ENCODE peak calls at places on chromosomes 12 and 14, in seven cellular contexts. One of them, this sample, is unnamed.

GRCh38 chr14:89486505-89486904 is 69.5 kb upstream of the FOXN3 start:
- DNase-seq in fibroblast of lung: no peak
- DNase-seq in left lung: no peak
- DNase-seq in left ventricle myocardium inferior: no peak
- DNase-seq in colonic mucosa: no peak
- DNase-seq in psoas muscle: no peak
- DNase-seq in endothelial cell of umbilical vein: no peak
- DNase-seq in this sample: no peak

GRCh38 chr12:22084852-22085251 is 38.8 kb downstream of the CMAS start:
- DNase-seq in colonic mucosa: no peak
- DNase-seq in left ventricle myocardium inferior: no peak
- DNase-seq in psoas muscle: no peak
- DNase-seq in fibroblast of lung: no peak
- DNase-seq in endothelial cell of umbilical vein: no peak
- DNase-seq in left lung: no peak
- DNase-seq in this sample: no peak

GRCh38 chr12:121590476-121591143 is 9.8 kb upstream of the KDM2B start:
- DNase-seq in left lung: no peak
- DNase-seq in colonic mucosa: no peak
- DNase-seq in endothelial cell of umbilical vein: no peak
- DNase-seq in left ventricle myocardium inferior: no peak
- DNase-seq in fibroblast of lung: peak; percentile 64
- DNase-seq in psoas muscle: peak; percentile 20
- DNase-seq in this sample: no peak

GRCh38 chr12:69897744-69898143 is 72.7 kb downstream of the MYRFL start:
- DNase-seq in colonic mucosa: no peak
- DNase-seq in left ventricle myocardium inferior: peak; percentile 58
- DNase-seq in fibroblast of lung: peak; percentile 96
- DNase-seq in left lung: no peak
- DNase-seq in endothelial cell of umbilical vein: peak; percentile 48
- DNase-seq in psoas muscle: peak; percentile 27
- DNase-seq in this sample: peak; percentile 83

GRCh38 chr14:76779221-76780057 is 18.2 kb downstream of the VASH1 start:
- DNase-seq in fibroblast of lung: no peak
- DNase-seq in colonic mucosa: no peak
- DNase-seq in left ventricle myocardium inferior: no peak
- DNase-seq in endothelial cell of umbilical vein: no peak
- DNase-seq in psoas muscle: no peak
- DNase-seq in left lung: peak; percentile 24
- DNase-seq in this sample: no peak

GRCh38 chr12:790608-791007 is 38.2 kb downstream of the WNK1 start:
- DNase-seq in left lung: no peak
- DNase-seq in endothelial cell of umbilical vein: no peak
- DNase-seq in fibroblast of lung: no peak
- DNase-seq in psoas muscle: no peak
- DNase-seq in colonic mucosa: no peak
- DNase-seq in left ventricle myocardium inferior: no peak
- DNase-seq in this sample: no peak

GRCh38 chr14:68143341-68143807 is 323.8 kb downstream of the RAD51B start:
- DNase-seq in colonic mucosa: peak; percentile 79
- DNase-seq in endothelial cell of umbilical vein: peak; percentile 48
- DNase-seq in left ventricle myocardium inferior: peak; percentile 80
- DNase-seq in left lung: peak; percentile 60
- DNase-seq in fibroblast of lung: peak; percentile 92
- DNase-seq in psoas muscle: peak; percentile 81
- DNase-seq in this sample: no peak

GRCh38 chr14:43356984-43357545 is 1150.0 kb downstream of the FSCB start:
- DNase-seq in left lung: no peak
- DNase-seq in fibroblast of lung: no peak
- DNase-seq in endothelial cell of umbilical vein: no peak
- DNase-seq in psoas muscle: no peak
- DNase-seq in left ventricle myocardium inferior: no peak
- DNase-seq in colonic mucosa: no peak
- DNase-seq in this sample: no peak

GRCh38 chr14:99535448-99535847 is 54.2 kb downstream of the CCNK start:
- DNase-seq in left lung: no peak
- DNase-seq in colonic mucosa: no peak
- DNase-seq in left ventricle myocardium inferior: no peak
- DNase-seq in psoas muscle: no peak
- DNase-seq in fibroblast of lung: no peak
- DNase-seq in endothelial cell of umbilical vein: no peak
- DNase-seq in this sample: no peak

GRCh38 chr14:54845616-54846015 is 57.0 kb downstream of the GCH1 start:
- DNase-seq in fibroblast of lung: peak; percentile 5
- DNase-seq in psoas muscle: no peak
- DNase-seq in left ventricle myocardium inferior: no peak
- DNase-seq in colonic mucosa: no peak
- DNase-seq in endothelial cell of umbilical vein: no peak
- DNase-seq in left lung: no peak
- DNase-seq in this sample: no peak

GRCh38 chr12:79690156-79690605 is 583 bp downstream of the PAWR start:
- DNase-seq in fibroblast of lung: no peak
- DNase-seq in left lung: peak; percentile 36
- DNase-seq in psoas muscle: no peak
- DNase-seq in left ventricle myocardium inferior: no peak
- DNase-seq in colonic mucosa: no peak
- DNase-seq in endothelial cell of umbilical vein: no peak
- DNase-seq in this sample: peak; percentile 24

GRCh38 chr14:21860172-21860571 is 186.6 kb upstream of the OR4E1 start:
- DNase-seq in colonic mucosa: no peak
- DNase-seq in left lung: no peak
- DNase-seq in endothelial cell of umbilical vein: peak; percentile 58
- DNase-seq in psoas muscle: no peak
- DNase-seq in fibroblast of lung: peak; percentile 5
- DNase-seq in left ventricle myocardium inferior: no peak
- DNase-seq in this sample: peak; percentile 55

GRCh38 chr14:63677891-63678379 is 36.3 kb upstream of the WDR89 start:
- DNase-seq in psoas muscle: no peak
- DNase-seq in left lung: no peak
- DNase-seq in endothelial cell of umbilical vein: peak; percentile 94
- DNase-seq in fibroblast of lung: no peak
- DNase-seq in left ventricle myocardium inferior: no peak
- DNase-seq in colonic mucosa: no peak
- DNase-seq in this sample: peak; percentile 24

DNA sequence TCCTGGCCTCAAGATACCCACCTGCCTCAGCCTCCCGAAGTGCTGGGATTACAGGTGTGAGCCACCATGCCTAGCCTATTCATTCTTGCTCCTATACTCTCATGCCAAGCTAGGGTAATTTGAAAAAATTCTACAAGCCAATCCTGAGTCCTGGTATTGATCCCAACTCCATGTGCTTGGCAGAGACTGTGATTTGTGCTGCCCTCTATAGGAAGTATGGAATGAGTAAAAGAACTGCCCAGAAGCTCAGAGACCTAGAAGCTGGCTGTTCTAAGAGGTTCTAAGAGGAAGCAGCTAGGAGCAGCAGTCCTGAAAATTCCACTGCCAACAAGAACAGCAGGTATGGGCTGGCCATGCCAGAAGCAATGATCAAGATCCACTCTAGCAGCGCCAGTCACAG is 402.5 kb downstream of the PCNX1 start:
- DNase-seq in psoas muscle: no peak
- DNase-seq in endothelial cell of umbilical vein: no peak
- DNase-seq in colonic mucosa: no peak
- DNase-seq in left lung: no peak
- DNase-seq in fibroblast of lung: no peak
- DNase-seq in left ventricle myocardium inferior: no peak
- DNase-seq in this sample: no peak
- TF ChIP-seq CTCF in psoas muscle: no peak
- TF ChIP-seq CTCF in endothelial cell of umbilical vein: no peak
- TF ChIP-seq CTCF in colonic mucosa: no peak
- TF ChIP-seq CTCF in left lung: no peak
- TF ChIP-seq CTCF in fibroblast of lung: no peak
- TF ChIP-seq CTCF in left ventricle myocardium inferior: no peak
- TF ChIP-seq CTCF in this sample: peak; percentile 29

GRCh38 chr12:24079083-24079482 is 129.6 kb upstream of the SOX5 start:
- DNase-seq in left ventricle myocardium inferior: no peak
- DNase-seq in endothelial cell of umbilical vein: no peak
- DNase-seq in colonic mucosa: no peak
- DNase-seq in fibroblast of lung: no peak
- DNase-seq in left lung: no peak
- DNase-seq in psoas muscle: no peak
- DNase-seq in this sample: no peak
- H3K27ac ChIP-seq in left ventricle myocardium inferior: no peak overlapping the region
- H3K27ac ChIP-seq in endothelial cell of umbilical vein: no peak overlapping the region
- H3K27ac ChIP-seq in colonic mucosa: no peak overlapping the region
- H3K27ac ChIP-seq in fibroblast of lung: no peak overlapping the region
- H3K27ac ChIP-seq in left lung: no peak overlapping the region
- H3K27ac ChIP-seq in psoas muscle: no peak overlapping the region
- H3K27ac ChIP-seq in this sample: no peak overlapping the region

GRCh38 chr12:104413330-104413729 is 43.4 kb upstream of the CHST11 start:
- DNase-seq in left lung: no peak
- DNase-seq in colonic mucosa: no peak
- DNase-seq in fibroblast of lung: no peak
- DNase-seq in endothelial cell of umbilical vein: no peak
- DNase-seq in psoas muscle: no peak
- DNase-seq in left ventricle myocardium inferior: no peak
- DNase-seq in this sample: no peak

GRCh38 chr12:104414581-104415305 is 42.0 kb upstream of the CHST11 start:
- DNase-seq in endothelial cell of umbilical vein: no peak
- DNase-seq in fibroblast of lung: no peak
- DNase-seq in left ventricle myocardium inferior: no peak
- DNase-seq in psoas muscle: no peak
- DNase-seq in left lung: no peak
- DNase-seq in colonic mucosa: no peak
- DNase-seq in this sample: no peak

GRCh38 chr12:104411826-104412626 is 44.7 kb upstream of the CHST11 start:
- DNase-seq in fibroblast of lung: no peak
- DNase-seq in psoas muscle: no peak
- DNase-seq in colonic mucosa: no peak
- DNase-seq in left ventricle myocardium inferior: no peak
- DNase-seq in left lung: no peak
- DNase-seq in endothelial cell of umbilical vein: no peak
- DNase-seq in this sample: peak; percentile 35

GRCh38 chr12:104410786-104411185 is 46.0 kb upstream of the CHST11 start:
- DNase-seq in left lung: no peak
- DNase-seq in colonic mucosa: no peak
- DNase-seq in fibroblast of lung: no peak
- DNase-seq in left ventricle myocardium inferior: no peak
- DNase-seq in endothelial cell of umbilical vein: no peak
- DNase-seq in psoas muscle: no peak
- DNase-seq in this sample: no peak

DNA sequence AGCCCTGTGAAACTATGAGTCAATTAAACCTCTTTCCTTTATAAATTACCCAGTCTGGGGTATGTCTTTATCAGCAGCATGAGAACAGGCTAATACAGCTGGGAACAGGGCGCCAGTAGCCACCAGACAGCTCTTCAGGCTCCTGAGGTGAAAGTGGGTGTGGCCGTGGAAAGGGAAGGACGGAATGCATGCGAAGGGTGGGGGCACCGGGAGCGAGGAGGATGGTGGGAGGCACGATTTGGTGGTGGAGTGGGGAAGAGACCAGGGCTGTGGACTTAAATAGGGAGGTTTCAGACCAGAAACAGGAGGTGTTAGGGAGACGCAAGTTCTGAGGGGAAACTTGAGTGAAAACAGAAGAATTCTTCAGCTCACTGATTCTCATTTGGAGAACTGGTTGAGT is 44.1 kb upstream of the CHST11 start:
- DNase-seq in fibroblast of lung: no peak
- DNase-seq in left lung: no peak
- DNase-seq in colonic mucosa: no peak
- DNase-seq in left ventricle myocardium inferior: no peak
- DNase-seq in psoas muscle: no peak
- DNase-seq in endothelial cell of umbilical vein: no peak
- DNase-seq in this sample: no peak
- H3K36me3 ChIP-seq in fibroblast of lung: no peaks in the 10 kb centered on the region
- H3K36me3 ChIP-seq in left lung: no peaks in the 10 kb centered on the region
- H3K36me3 ChIP-seq in colonic mucosa: no peaks in the 10 kb centered on the region
- H3K36me3 ChIP-seq in left ventricle myocardium inferior: no peaks in the 10 kb centered on the region
- H3K36me3 ChIP-seq in psoas muscle: no peaks in the 10 kb centered on the region
- H3K36me3 ChIP-seq in endothelial cell of umbilical vein: no peaks in the 10 kb centered on the region
- H3K36me3 ChIP-seq in this sample: no peaks in the 10 kb centered on the region

GRCh38 chr12:127445583-127445982 is 821.4 kb upstream of the TMEM132C start:
- DNase-seq in left lung: no peak
- DNase-seq in colonic mucosa: no peak
- DNase-seq in psoas muscle: no peak
- DNase-seq in left ventricle myocardium inferior: no peak
- DNase-seq in fibroblast of lung: no peak
- DNase-seq in endothelial cell of umbilical vein: no peak
- DNase-seq in this sample: no peak

GRCh38 chr12:127455347-127456265 is 811.4 kb upstream of the TMEM132C start:
- DNase-seq in left ventricle myocardium inferior: no peak
- DNase-seq in colonic mucosa: no peak
- DNase-seq in left lung: no peak
- DNase-seq in psoas muscle: no peak
- DNase-seq in endothelial cell of umbilical vein: no peak
- DNase-seq in fibroblast of lung: no peak
- DNase-seq in this sample: no peak

DNA sequence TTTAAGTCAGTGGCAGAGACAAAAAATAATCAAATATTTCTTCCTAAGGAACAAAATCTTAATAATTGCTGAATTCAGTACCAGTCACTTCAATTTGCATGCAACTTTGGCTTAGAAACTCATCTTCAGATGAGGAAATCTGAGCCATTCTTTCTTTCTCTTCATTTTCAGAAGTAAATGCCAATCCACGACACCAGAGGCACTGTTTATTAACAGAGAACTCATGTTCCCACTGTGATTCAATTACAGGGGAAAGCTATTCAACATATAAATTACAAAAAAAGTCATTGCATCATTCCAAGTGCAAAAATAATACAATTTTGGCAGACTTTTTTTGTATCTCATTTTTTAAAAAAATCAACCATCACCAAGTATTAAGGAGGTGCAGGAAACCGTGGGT is 816.1 kb upstream of the TMEM132C start:
- DNase-seq in fibroblast of lung: peak; percentile 3
- DNase-seq in left lung: no peak
- DNase-seq in endothelial cell of umbilical vein: no peak
- DNase-seq in colonic mucosa: no peak
- DNase-seq in psoas muscle: no peak
- DNase-seq in left ventricle myocardium inferior: no peak
- DNase-seq in this sample: no peak
- TF ChIP-seq CTCF in fibroblast of lung: no peak
- TF ChIP-seq CTCF in left lung: no peak
- TF ChIP-seq CTCF in endothelial cell of umbilical vein: no peak
- TF ChIP-seq CTCF in colonic mucosa: no peak
- TF ChIP-seq CTCF in psoas muscle: no peak
- TF ChIP-seq CTCF in left ventricle myocardium inferior: no peak
- TF ChIP-seq CTCF in this sample: no peak

GRCh38 chr12:51224625-51225024 is 6.8 kb upstream of the POU6F1 start:
- DNase-seq in colonic mucosa: no peak
- DNase-seq in left ventricle myocardium inferior: no peak
- DNase-seq in endothelial cell of umbilical vein: no peak
- DNase-seq in psoas muscle: no peak
- DNase-seq in left lung: no peak
- DNase-seq in fibroblast of lung: no peak
- DNase-seq in this sample: no peak
- H3K27ac ChIP-seq in colonic mucosa: no peak overlapping the region
- H3K27ac ChIP-seq in left ventricle myocardium inferior: no peak overlapping the region
- H3K27ac ChIP-seq in endothelial cell of umbilical vein: no peak overlapping the region
- H3K27ac ChIP-seq in psoas muscle: no peak overlapping the region
- H3K27ac ChIP-seq in left lung: no peak overlapping the region
- H3K27ac ChIP-seq in fibroblast of lung: no peak overlapping the region
- H3K27ac ChIP-seq in this sample: no peak overlapping the region

GRCh38 chr12:97948591-97948990 is 486.0 kb downstream of the RMST start:
- DNase-seq in left lung: no peak
- DNase-seq in endothelial cell of umbilical vein: no peak
- DNase-seq in psoas muscle: no peak
- DNase-seq in left ventricle myocardium inferior: no peak
- DNase-seq in fibroblast of lung: no peak
- DNase-seq in colonic mucosa: no peak
- DNase-seq in this sample: no peak
- H3K36me3 ChIP-seq in left lung: no peaks in the 10 kb centered on the region
- H3K36me3 ChIP-seq in endothelial cell of umbilical vein: no peaks in the 10 kb centered on the region
- H3K36me3 ChIP-seq in psoas muscle: no peaks in the 10 kb centered on the region
- H3K36me3 ChIP-seq in left ventricle myocardium inferior: no peaks in the 10 kb centered on the region
- H3K36me3 ChIP-seq in fibroblast of lung: no peaks in the 10 kb centered on the region
- H3K36me3 ChIP-seq in colonic mucosa: no peaks in the 10 kb centered on the region
- H3K36me3 ChIP-seq in this sample: no peaks in the 10 kb centered on the region